ENCODE peak calls at places on chromosome 1, in six cellular contexts. X is sigmoid colon, Q is cardiac muscle cell, C is tibial artery, K is HCT116, B is IMR-90. M is an unnamed sample.

GRCh38 chr1:236576004-236576403 is 28.3 kb downstream of the HEATR1 start:
- DNase-seq in X (no peak), Q (no peak), C (no peak), K (no peak), B (peak), M (no peak)

GRCh38 chr1:79792212-79792575 is 785.7 kb upstream of the ADGRL4 start:
- DNase-seq in X (no peak), Q (no peak), C (no peak), K (no peak), B (peak), M (no peak)

GRCh38 chr1:9631613-9632012 is 19.9 kb upstream of the PIK3CD start:
- DNase-seq in X (no peak), Q (no peak), C (no peak), K (no peak), B (no peak), M (no peak)

GRCh38 chr1:108601708-108602410 is 42.0 kb downstream of the EEIG2 start:
- DNase-seq in X (no peak), Q (no peak), C (no peak), K (no peak), B (no peak), M (no peak)

GRCh38 chr1:101567582-101568189 is 330.9 kb downstream of the S1PR1 start:
- DNase-seq in X (no peak), Q (peak), C (no peak), K (peak), B (peak), M (peak)

GRCh38 chr1:40575336-40575735 is 43.9 kb downstream of the ZNF684 start:
- DNase-seq in X (no peak), Q (no peak), C (no peak), K (no peak), B (peak), M (no peak)

GRCh38 chr1:67350783-67351182 is 43.1 kb downstream of the IL12RB2 start:
- DNase-seq in X (no peak), Q (no peak), C (no peak), K (no peak), B (no peak), M (no peak)

GRCh38 chr1:229148041-229148671 is 122.8 kb upstream of the RAB4A start:
- DNase-seq in X (no peak), Q (peak), C (no peak), K (no peak), B (no peak), M (no peak)

GRCh38 chr1:109444376-109444775 is 18.1 kb upstream of the PSMA5 start:
- DNase-seq in X (no peak), Q (no peak), C (no peak), K (no peak), B (peak), M (no peak)

GRCh38 chr1:25017436-25018109 is 87.5 kb upstream of the RUNX3 start:
- DNase-seq in X (no peak), Q (no peak), C (no peak), K (no peak), B (peak), M (no peak)

GRCh38 chr1:243375596-243375995 is 119.8 kb downstream of the SDCCAG8 start:
- DNase-seq in X (no peak), Q (no peak), C (no peak), K (no peak), B (no peak), M (no peak)

GRCh38 chr1:29356663-29357062 is 120.3 kb downstream of the PTPRU start:
- DNase-seq in X (no peak), Q (no peak), C (no peak), K (no peak), B (no peak), M (no peak)

DNA sequence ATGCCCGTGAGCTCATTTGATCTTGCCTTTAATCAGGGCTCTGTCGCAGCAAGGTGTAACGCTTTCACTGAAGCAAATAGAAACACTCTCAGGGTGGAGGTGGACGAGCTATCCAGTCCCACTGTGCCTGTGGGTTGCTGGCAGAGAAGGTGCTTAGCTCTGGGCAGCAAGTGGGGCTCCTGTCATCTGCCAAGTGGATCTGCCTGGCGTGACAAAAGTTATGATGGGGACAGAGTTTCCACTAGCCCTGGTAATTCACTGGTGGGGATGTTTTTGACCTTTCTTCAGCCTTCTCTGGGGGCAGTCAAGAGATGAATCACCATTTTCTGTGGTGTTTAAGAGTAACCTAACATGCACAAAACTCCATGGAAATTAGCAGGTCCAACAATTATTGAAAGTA is 71.3 kb upstream of the EDEM3 start:
- DNase-seq in X (no peak), Q (no peak), C (no peak), K (no peak), B (no peak), M (no peak)
- H3K27ac ChIP-seq in X (peak), Q (no peak), C (peak), K (no peak), B (no peak), M (no peak)

GRCh38 chr1:36359911-36360310 is 25.8 kb downstream of the STK40 start:
- DNase-seq in X (no peak), Q (no peak), C (no peak), K (no peak), B (peak), M (no peak)
- H3K27ac ChIP-seq in X (no peak), Q (no peak), C (peak), K (no peak), B (no peak), M (no peak)

GRCh38 chr1:156804026-156804425 is 12.6 kb downstream of the SH2D2A start:
- DNase-seq in X (no peak), Q (no peak), C (peak), K (no peak), B (no peak), M (no peak)
- H3K27ac ChIP-seq in X (no peak), Q (peak), C (no peak), K (no peak), B (no peak), M (no peak)

DNA sequence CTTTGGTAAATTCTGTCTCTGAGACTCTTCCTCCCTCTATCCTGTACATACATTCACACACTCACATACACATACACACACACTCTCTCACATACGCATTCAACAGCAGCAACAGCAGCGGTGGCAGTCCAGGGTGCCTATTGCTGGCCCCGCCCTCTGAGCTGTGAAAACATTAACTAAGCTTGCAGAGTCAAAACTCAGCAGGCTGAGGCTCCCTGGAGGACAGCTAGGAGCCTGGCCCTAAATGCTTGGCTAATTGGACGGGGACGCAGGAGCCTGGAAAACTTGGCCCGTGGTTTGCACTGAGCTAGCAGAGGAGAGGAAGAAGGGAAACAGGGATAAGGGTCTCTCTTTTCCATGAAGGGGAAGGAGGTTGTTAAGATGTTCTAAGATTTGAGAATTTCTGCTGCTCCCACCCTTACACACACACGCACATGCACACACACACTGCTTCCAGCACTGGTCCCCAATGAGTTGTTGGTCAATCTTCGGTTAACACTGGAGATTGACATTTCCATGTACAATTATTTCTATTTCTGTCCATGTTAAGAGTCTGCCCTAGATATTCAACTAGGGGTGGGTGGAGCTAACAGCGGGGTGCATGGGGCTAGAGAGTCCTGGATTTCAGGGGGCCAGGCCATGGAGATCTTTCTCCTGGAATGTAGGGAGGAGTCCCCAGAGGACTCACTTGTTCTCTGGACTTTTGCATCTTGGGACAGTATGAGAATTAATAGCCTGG is 94.2 kb downstream of the PLXNA2 start:
- DNase-seq in X (peak), Q (peak), C (peak), K (no peak), B (no peak), M (no peak)
- H3K27ac ChIP-seq in X (peak), Q (no peak), C (peak), K (no peak), B (no peak), M (no peak)

DNA sequence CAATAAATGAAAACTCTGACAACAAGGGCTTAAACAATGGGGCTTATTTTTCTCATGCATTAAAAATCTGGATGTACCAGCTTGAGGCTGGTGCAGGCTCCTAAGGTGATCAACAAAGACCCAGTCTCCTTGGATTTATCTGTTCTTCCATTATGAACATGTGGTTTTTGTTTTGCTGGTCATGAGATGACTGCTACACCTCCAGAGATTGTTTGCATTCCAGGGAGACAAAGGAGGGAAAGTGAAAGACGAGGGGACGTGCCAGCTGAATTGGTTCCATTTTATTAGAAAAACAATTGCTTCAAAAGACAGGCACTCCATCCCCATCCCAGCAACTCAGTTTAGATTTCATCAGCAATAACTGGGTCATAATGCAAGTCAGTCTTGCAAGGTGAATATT is 90.9 kb upstream of the KCNK1 start:
- DNase-seq in X (no peak), Q (no peak), C (no peak), K (no peak), B (no peak), M (no peak)
- H3K27ac ChIP-seq in X (no peak), Q (no peak), C (no peak), K (no peak), B (no peak), M (no peak)